ENCODE peak calls at places on chromosome 5, in five cellular contexts. One of them, this sample, is unnamed.

GRCh38 chr5:79229357-79230174 is 6.4 kb upstream of the JMY start:
- DNase-seq in Peyer's patch: peak
- DNase-seq in endodermal cell: no peak
- DNase-seq in dorsolateral prefrontal cortex: no peak
- DNase-seq in HFF-Myc: peak
- DNase-seq in this sample: peak

GRCh38 chr5:142795246-142795645 is 25.1 kb downstream of the ARHGAP26 start:
- DNase-seq in Peyer's patch: no peak
- DNase-seq in endodermal cell: no peak
- DNase-seq in dorsolateral prefrontal cortex: no peak
- DNase-seq in HFF-Myc: no peak
- DNase-seq in this sample: no peak

GRCh38 chr5:151037561-151038291 is 17.3 kb downstream of the GPX3 start:
- DNase-seq in Peyer's patch: no peak
- DNase-seq in endodermal cell: no peak
- DNase-seq in dorsolateral prefrontal cortex: no peak
- DNase-seq in HFF-Myc: no peak
- DNase-seq in this sample: peak

GRCh38 chr5:160694896-160695295 is 157.1 kb downstream of the ATP10B start:
- DNase-seq in Peyer's patch: no peak
- DNase-seq in endodermal cell: no peak
- DNase-seq in dorsolateral prefrontal cortex: no peak
- DNase-seq in HFF-Myc: no peak
- DNase-seq in this sample: no peak

GRCh38 chr5:160573318-160573717 is 151.7 kb downstream of the PTTG1 start:
- DNase-seq in Peyer's patch: no peak
- DNase-seq in endodermal cell: no peak
- DNase-seq in dorsolateral prefrontal cortex: no peak
- DNase-seq in HFF-Myc: no peak
- DNase-seq in this sample: no peak

GRCh38 chr5:168152660-168153059 is 138.8 kb upstream of the WWC1 start:
- DNase-seq in Peyer's patch: no peak
- DNase-seq in endodermal cell: peak
- DNase-seq in dorsolateral prefrontal cortex: no peak
- DNase-seq in HFF-Myc: no peak
- DNase-seq in this sample: no peak

GRCh38 chr5:159820692-159821091 is 95.6 kb upstream of the ADRA1B start:
- DNase-seq in Peyer's patch: no peak
- DNase-seq in endodermal cell: no peak
- DNase-seq in dorsolateral prefrontal cortex: no peak
- DNase-seq in HFF-Myc: no peak
- DNase-seq in this sample: no peak

GRCh38 chr5:28165116-28165515 is 1126.7 kb upstream of the CDH9 start:
- DNase-seq in Peyer's patch: no peak
- DNase-seq in endodermal cell: no peak
- DNase-seq in dorsolateral prefrontal cortex: no peak
- DNase-seq in HFF-Myc: no peak
- DNase-seq in this sample: peak

GRCh38 chr5:62082370-62082778 is 223.6 kb upstream of the KIF2A start:
- DNase-seq in Peyer's patch: no peak
- DNase-seq in endodermal cell: no peak
- DNase-seq in dorsolateral prefrontal cortex: no peak
- DNase-seq in HFF-Myc: peak
- DNase-seq in this sample: peak

GRCh38 chr5:135134686-135135381 is 100.8 kb upstream of the PITX1 start:
- DNase-seq in Peyer's patch: peak
- DNase-seq in endodermal cell: peak
- DNase-seq in dorsolateral prefrontal cortex: no peak
- DNase-seq in HFF-Myc: no peak
- DNase-seq in this sample: no peak

GRCh38 chr5:154611341-154611767 is 133.3 kb upstream of the HAND1 start:
- DNase-seq in Peyer's patch: no peak
- DNase-seq in endodermal cell: peak
- DNase-seq in dorsolateral prefrontal cortex: no peak
- DNase-seq in HFF-Myc: no peak
- DNase-seq in this sample: no peak

GRCh38 chr5:29993286-29993685 is 1200.2 kb upstream of the CDH6 start:
- DNase-seq in Peyer's patch: no peak
- DNase-seq in endodermal cell: no peak
- DNase-seq in dorsolateral prefrontal cortex: no peak
- DNase-seq in HFF-Myc: no peak
- DNase-seq in this sample: no peak

GRCh38 chr5:84281383-84281782 is 103.3 kb downstream of the EDIL3 start:
- DNase-seq in Peyer's patch: no peak
- DNase-seq in endodermal cell: no peak
- DNase-seq in dorsolateral prefrontal cortex: no peak
- DNase-seq in HFF-Myc: no peak
- DNase-seq in this sample: no peak

GRCh38 chr5:12526113-12526512 is 621.9 kb upstream of the CTNND2 start:
- DNase-seq in Peyer's patch: no peak
- DNase-seq in endodermal cell: no peak
- DNase-seq in dorsolateral prefrontal cortex: no peak
- DNase-seq in HFF-Myc: no peak
- DNase-seq in this sample: no peak

GRCh38 chr5:82319977-82320376 is 41.8 kb upstream of the RPS23 start:
- DNase-seq in Peyer's patch: no peak
- DNase-seq in endodermal cell: no peak
- DNase-seq in dorsolateral prefrontal cortex: no peak
- DNase-seq in HFF-Myc: no peak
- DNase-seq in this sample: no peak

GRCh38 chr5:78659714-78660113 is 11.1 kb upstream of the LHFPL2 start:
- DNase-seq in Peyer's patch: no peak
- DNase-seq in endodermal cell: no peak
- DNase-seq in dorsolateral prefrontal cortex: no peak
- DNase-seq in HFF-Myc: no peak
- DNase-seq in this sample: peak

GRCh38 chr5:125950012-125950411 is 473.2 kb upstream of the GRAMD2B start:
- DNase-seq in Peyer's patch: no peak
- DNase-seq in endodermal cell: no peak
- DNase-seq in dorsolateral prefrontal cortex: no peak
- DNase-seq in HFF-Myc: no peak
- DNase-seq in this sample: peak

GRCh38 chr5:142982821-142983200 is 212.6 kb downstream of the ARHGAP26 start:
- DNase-seq in Peyer's patch: no peak
- DNase-seq in endodermal cell: peak
- DNase-seq in dorsolateral prefrontal cortex: no peak
- DNase-seq in HFF-Myc: no peak
- DNase-seq in this sample: no peak

GRCh38 chr5:57494104-57495098 is 11.8 kb upstream of the ACTBL2 start:
- DNase-seq in Peyer's patch: peak
- DNase-seq in endodermal cell: peak
- DNase-seq in dorsolateral prefrontal cortex: no peak
- DNase-seq in HFF-Myc: peak
- DNase-seq in this sample: peak

GRCh38 chr5:35816881-35817521 is 39.7 kb upstream of the IL7R start:
- DNase-seq in Peyer's patch: peak
- DNase-seq in endodermal cell: no peak
- DNase-seq in dorsolateral prefrontal cortex: no peak
- DNase-seq in HFF-Myc: no peak
- DNase-seq in this sample: no peak

DNA sequence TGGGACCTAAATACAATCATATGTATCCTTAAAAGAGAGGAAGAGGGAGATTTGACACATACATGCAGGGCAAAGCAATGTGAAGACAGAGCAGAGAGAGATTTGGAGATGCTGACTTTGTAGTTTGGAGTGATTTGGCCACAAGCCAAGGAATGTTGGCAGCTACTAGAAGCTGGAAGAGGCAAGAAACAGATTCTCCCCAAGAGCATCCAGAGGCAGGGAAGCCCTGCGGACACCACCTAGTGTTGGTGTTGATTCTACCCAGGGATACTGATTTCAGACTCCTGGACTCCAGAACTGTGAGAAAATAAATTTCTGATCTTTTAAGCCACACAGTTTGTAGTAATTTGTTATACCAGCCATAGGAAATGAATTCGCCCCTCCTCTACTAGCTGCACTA is 64.9 kb upstream of the OSMR start:
- DNase-seq in Peyer's patch: peak
- DNase-seq in endodermal cell: no peak
- DNase-seq in dorsolateral prefrontal cortex: peak
- DNase-seq in HFF-Myc: peak
- DNase-seq in this sample: peak
- TF ChIP-seq CTCF in Peyer's patch: no peak
- TF ChIP-seq CTCF in endodermal cell: no peak
- TF ChIP-seq CTCF in dorsolateral prefrontal cortex: peak
- TF ChIP-seq CTCF in HFF-Myc: peak
- TF ChIP-seq CTCF in this sample: peak

DNA sequence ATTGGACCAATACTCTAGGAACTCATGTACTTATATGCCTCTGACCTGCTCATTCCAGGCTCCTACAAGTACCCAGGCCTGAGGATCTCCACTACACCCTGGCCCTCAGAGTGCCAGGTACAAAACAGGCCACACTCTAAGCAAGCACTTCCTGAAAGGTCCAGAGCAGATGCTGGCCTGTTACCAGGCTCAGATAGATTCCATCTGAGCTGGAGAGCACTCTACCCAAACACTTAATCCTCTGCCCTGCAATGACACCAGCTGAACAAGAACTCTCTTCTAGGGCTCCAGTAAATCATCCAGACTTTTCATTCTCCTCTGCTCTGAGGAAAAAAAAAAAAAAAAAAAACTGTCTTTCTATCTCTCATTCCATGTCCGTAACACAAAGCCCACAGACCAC is 2.9 kb downstream of the P4HA2 start:
- DNase-seq in Peyer's patch: peak
- DNase-seq in endodermal cell: peak
- DNase-seq in dorsolateral prefrontal cortex: no peak
- DNase-seq in HFF-Myc: no peak
- DNase-seq in this sample: peak
- H3K4me3 ChIP-seq in Peyer's patch: no peak
- H3K4me3 ChIP-seq in endodermal cell: no peak
- H3K4me3 ChIP-seq in dorsolateral prefrontal cortex: no peak
- H3K4me3 ChIP-seq in HFF-Myc: no peak
- H3K4me3 ChIP-seq in this sample: peak

GRCh38 chr5:38847549-38848341 is 1.9 kb downstream of the OSMR start:
- DNase-seq in Peyer's patch: no peak
- DNase-seq in endodermal cell: no peak
- DNase-seq in dorsolateral prefrontal cortex: no peak
- DNase-seq in HFF-Myc: no peak
- DNase-seq in this sample: no peak

GRCh38 chr5:38845555-38846378 is at the start of gene OSMR:
- DNase-seq in Peyer's patch: peak
- DNase-seq in endodermal cell: peak
- DNase-seq in dorsolateral prefrontal cortex: peak
- DNase-seq in HFF-Myc: peak
- DNase-seq in this sample: peak

GRCh38 chr5:38843665-38844064 is 2.1 kb upstream of the OSMR start:
- DNase-seq in Peyer's patch: no peak
- DNase-seq in endodermal cell: no peak
- DNase-seq in dorsolateral prefrontal cortex: no peak
- DNase-seq in HFF-Myc: no peak
- DNase-seq in this sample: peak

GRCh38 chr5:38846379-38846967 is 661 bp downstream of the OSMR start:
- DNase-seq in Peyer's patch: no peak
- DNase-seq in endodermal cell: peak
- DNase-seq in dorsolateral prefrontal cortex: no peak
- DNase-seq in HFF-Myc: no peak
- DNase-seq in this sample: no peak

DNA sequence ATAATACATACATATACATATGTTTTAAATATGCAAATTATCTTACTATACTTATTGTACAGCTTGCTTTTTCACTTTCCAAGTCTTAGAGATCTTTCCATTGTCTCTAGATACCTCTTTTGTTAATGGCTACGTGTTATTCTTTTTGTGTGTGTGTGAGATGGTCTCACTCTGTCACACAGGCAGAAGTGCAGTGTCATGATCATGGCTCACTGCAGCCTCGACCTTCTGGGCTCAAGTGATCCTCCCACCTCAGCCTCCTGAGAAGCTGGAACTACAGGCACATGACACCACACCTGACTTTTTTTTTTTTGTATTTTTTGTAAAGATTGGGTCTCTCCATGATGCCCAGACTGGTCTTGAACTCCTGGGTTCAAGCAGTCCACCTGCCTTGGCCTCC is 2.8 kb downstream of the OSMR start:
- DNase-seq in Peyer's patch: no peak
- DNase-seq in endodermal cell: no peak
- DNase-seq in dorsolateral prefrontal cortex: no peak
- DNase-seq in HFF-Myc: no peak
- DNase-seq in this sample: no peak
- TF ChIP-seq CTCF in Peyer's patch: no peak
- TF ChIP-seq CTCF in endodermal cell: no peak
- TF ChIP-seq CTCF in dorsolateral prefrontal cortex: no peak
- TF ChIP-seq CTCF in HFF-Myc: no peak
- TF ChIP-seq CTCF in this sample: no peak

GRCh38 chr5:139654875-139655491 is 6.8 kb downstream of the CXXC5 start:
- DNase-seq in Peyer's patch: no peak
- DNase-seq in endodermal cell: no peak
- DNase-seq in dorsolateral prefrontal cortex: no peak
- DNase-seq in HFF-Myc: no peak
- DNase-seq in this sample: no peak
- H3K4me3 ChIP-seq in Peyer's patch: no peak
- H3K4me3 ChIP-seq in endodermal cell: no peak
- H3K4me3 ChIP-seq in dorsolateral prefrontal cortex: peak
- H3K4me3 ChIP-seq in HFF-Myc: no peak
- H3K4me3 ChIP-seq in this sample: no peak

GRCh38 chr5:17412760-17413671 is 85.0 kb upstream of the TAF11L2 start:
- DNase-seq in Peyer's patch: no peak
- DNase-seq in endodermal cell: no peak
- DNase-seq in dorsolateral prefrontal cortex: no peak
- DNase-seq in HFF-Myc: no peak
- DNase-seq in this sample: peak
- TF ChIP-seq CTCF in Peyer's patch: no peak
- TF ChIP-seq CTCF in endodermal cell: no peak
- TF ChIP-seq CTCF in dorsolateral prefrontal cortex: no peak
- TF ChIP-seq CTCF in HFF-Myc: no peak
- TF ChIP-seq CTCF in this sample: no peak

DNA sequence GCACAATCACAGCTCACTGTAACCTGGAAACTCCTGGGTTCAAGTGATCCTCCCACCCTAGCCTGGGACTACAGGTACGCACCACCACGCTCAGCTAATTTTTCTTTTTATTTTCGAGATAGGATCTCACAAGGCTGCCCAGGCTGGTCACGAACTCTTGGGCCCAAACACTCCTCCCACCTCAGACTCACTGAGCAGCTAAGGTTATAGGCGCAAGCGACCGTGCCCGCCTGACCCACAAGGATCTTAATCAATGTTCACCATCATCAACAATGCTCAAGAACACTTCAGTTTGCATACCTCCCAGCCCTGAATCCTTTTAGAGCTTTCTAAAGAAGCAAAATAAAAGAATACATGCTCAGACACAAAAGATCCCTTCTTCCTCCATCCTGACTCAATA is 13.2 kb downstream of the ETF1 start:
- DNase-seq in Peyer's patch: no peak
- DNase-seq in endodermal cell: no peak
- DNase-seq in dorsolateral prefrontal cortex: no peak
- DNase-seq in HFF-Myc: no peak
- DNase-seq in this sample: no peak
- H3K4me3 ChIP-seq in Peyer's patch: no peak
- H3K4me3 ChIP-seq in endodermal cell: no peak
- H3K4me3 ChIP-seq in dorsolateral prefrontal cortex: no peak
- H3K4me3 ChIP-seq in HFF-Myc: no peak
- H3K4me3 ChIP-seq in this sample: no peak

This sample was measured in fibroblast of mammary gland.